ENCODE peak calls at places on chromosomes 11 and 22, in four cellular contexts. P, G, Q and L are unnamed samples.

GRCh38 chr11:132131051-132131450 is 760.6 kb downstream of the NTM start:
- DNase-seq in Q (no peak), G (no peak), P (no peak), L (no peak)

GRCh38 chr11:46336781-46337180 is 10.5 kb upstream of the DGKZ start:
- DNase-seq in G (no peak), Q (peak), P (no peak), L (no peak)

GRCh38 chr22:29635734-29636357 is 32.4 kb downstream of the NF2 start:
- DNase-seq in Q (peak), G (no peak), P (peak), L (no peak)

GRCh38 chr11:128496684-128497056 is 90.7 kb downstream of the ETS1 start:
- DNase-seq in Q (no peak), G (no peak), P (no peak), L (no peak)

GRCh38 chr11:115920087-115920461 is 415.9 kb upstream of the CADM1 start:
- DNase-seq in Q (no peak), G (no peak), P (peak), L (no peak)

GRCh38 chr11:69658606-69659450 is 16.3 kb downstream of the LTO1 start:
- DNase-seq in Q (no peak), P (no peak), G (no peak), L (no peak)

GRCh38 chr22:21041937-21042336 is 3.8 kb upstream of the LRRC74B start:
- DNase-seq in G (no peak), Q (peak), P (peak), L (no peak)

GRCh38 chr11:112470355-112470754 is 209.7 kb upstream of the PLET1 start:
- DNase-seq in P (peak), G (no peak), Q (peak), L (no peak)

GRCh38 chr22:32005453-32005852 is 37.6 kb upstream of the SLC5A1 start:
- DNase-seq in Q (peak), P (peak), G (no peak), L (no peak)

GRCh38 chr11:30683176-30683575 is 97.0 kb upstream of the MPPED2 start:
- DNase-seq in G (no peak), P (no peak), Q (peak), L (no peak)

GRCh38 chr11:109644158-109644557 is 222.2 kb downstream of the C11orf87 start:
- DNase-seq in G (no peak), Q (no peak), P (no peak), L (no peak)

GRCh38 chr11:44811841-44812448 is 85.2 kb downstream of the TSPAN18 start:
- DNase-seq in Q (no peak), G (no peak), P (no peak), L (no peak)

GRCh38 chr11:81237139-81237538 is 1496.5 kb downstream of the FAM181B start:
- DNase-seq in Q (peak), P (peak), G (no peak), L (no peak)

GRCh38 chr22:17191163-17191562 is 28.1 kb downstream of the ADA2 start:
- DNase-seq in G (no peak), P (no peak), Q (peak), L (no peak)

GRCh38 chr11:80436547-80436946 is 995.7 kb upstream of the TENM4 start:
- DNase-seq in G (no peak), P (no peak), Q (no peak), L (no peak)

GRCh38 chr11:126702987-126703386 is 297.6 kb downstream of the KIRREL3 start:
- DNase-seq in Q (no peak), G (no peak), P (no peak), L (no peak)

GRCh38 chr22:23537421-23537820 is 42.7 kb downstream of the IGLL1 start:
- DNase-seq in P (no peak), G (no peak), Q (no peak), L (no peak)

GRCh38 chr11:105577645-105578044 is 32.2 kb upstream of the GRIA4 start:
- DNase-seq in G (no peak), P (no peak), Q (peak), L (no peak)

GRCh38 chr22:19892249-19892879 is 37.7 kb upstream of the GNB1L start:
- DNase-seq in P (no peak), G (peak), Q (peak), L (peak)

GRCh38 chr11:95088946-95089619 is 563 bp upstream of the ENDOD1 start:
- DNase-seq in P (peak), Q (peak), G (no peak), L (no peak)

GRCh38 chr22:39664485-39665200 is 94.1 kb downstream of the CACNA1I start:
- DNase-seq in Q (no peak), P (no peak), G (no peak), L (no peak)

GRCh38 chr11:1705121-1706052 is 8.4 kb downstream of the KRTAP5-6 start:
- DNase-seq in Q (peak), P (peak), G (no peak), L (no peak)

GRCh38 chr11:1770528-1770927 is 6.8 kb upstream of the CTSD start:
- DNase-seq in Q (no peak), G (no peak), P (no peak), L (no peak)

GRCh38 chr22:30940655-30941362 is 27.8 kb downstream of the MORC2 start:
- DNase-seq in Q (no peak), P (no peak), G (peak), L (no peak)

GRCh38 chr11:124069429-124070401 is 28.6 kb upstream of the OR10G7 start:
- DNase-seq in G (no peak), P (peak), Q (peak), L (no peak)

GRCh38 chr11:111001986-111002616 is 243.4 kb upstream of the POU2AF2 start:
- DNase-seq in P (peak), G (no peak), Q (peak), L (no peak)

GRCh38 chr22:26916236-26916635 is 258.8 kb downstream of the MIAT start:
- DNase-seq in G (no peak), P (no peak), Q (no peak), L (no peak)

GRCh38 chr22:19179472-19180048 is 1.0 kb upstream of the SLC25A1 start:
- DNase-seq in Q (peak), G (no peak), P (peak), L (no peak)